ENCODE peak calls at places on chromosomes 1 and 21, in seven cellular contexts. I, U, T, C, Y, Z and F are unnamed samples.

GRCh38 chr1:43582162-43582566 is 51.5 kb downstream of the PTPRF start:
- DNase-seq in I (no peak), U (peak; percentile 66), T (peak; percentile 83), C (no peak), Y (peak; percentile 79), Z (peak; percentile 81), F (no peak)

GRCh38 chr1:160082487-160082886 is 1.1 kb downstream of the KCNJ9 start:
- DNase-seq in I (no peak), U (no peak), T (no peak), C (no peak), Y (no peak), Z (no peak), F (no peak)

GRCh38 chr1:117794073-117794472 is 135.3 kb downstream of the GDAP2 start:
- DNase-seq in I (no peak), U (no peak), T (peak; percentile 68), C (no peak), Y (no peak), Z (no peak), F (no peak)

GRCh38 chr1:68344208-68344607 is 105.5 kb downstream of the RPE65 start:
- DNase-seq in I (no peak), U (no peak), T (no peak), C (no peak), Y (no peak), Z (no peak), F (no peak)

GRCh38 chr1:39576016-39576657 is 453 bp downstream of the PABPC4 start:
- DNase-seq in I (no peak), U (no peak), T (peak; percentile 17), C (peak; percentile 40), Y (peak; percentile 39), Z (peak; percentile 56), F (no peak)

GRCh38 chr1:64995316-64995715 is 29.0 kb upstream of the JAK1 start:
- DNase-seq in I (no peak), U (no peak), T (no peak), C (no peak), Y (no peak), Z (no peak), F (no peak)

GRCh38 chr1:221356693-221357092 is 385.2 kb downstream of the DUSP10 start:
- DNase-seq in I (no peak), U (no peak), T (no peak), C (no peak), Y (no peak), Z (no peak), F (no peak)

GRCh38 chr1:59158321-59158720 is 138.6 kb upstream of the FGGY start:
- DNase-seq in I (no peak), U (no peak), T (no peak), C (no peak), Y (no peak), Z (no peak), F (no peak)

GRCh38 chr1:171313319-171313834 is 606 bp upstream of the FMO4 start:
- DNase-seq in I (no peak), U (no peak), T (no peak), C (no peak), Y (no peak), Z (no peak), F (no peak)

GRCh38 chr1:89802036-89802435 is 18.8 kb upstream of the LRRC8D start:
- DNase-seq in I (no peak), U (no peak), T (no peak), C (no peak), Y (no peak), Z (no peak), F (no peak)

GRCh38 chr21:33940164-33940563 is 24.6 kb upstream of the ATP5PO start:
- DNase-seq in I (no peak), U (no peak), T (peak; percentile 72), C (no peak), Y (no peak), Z (no peak), F (no peak)

GRCh38 chr1:5809207-5809788 is 182.9 kb downstream of the NPHP4 start:
- DNase-seq in I (no peak), U (no peak), T (no peak), C (no peak), Y (no peak), Z (no peak), F (no peak)

GRCh38 chr1:210303391-210303790 is 25.3 kb upstream of the HHAT start:
- DNase-seq in I (no peak), U (no peak), T (no peak), C (no peak), Y (no peak), Z (no peak), F (no peak)

DNA sequence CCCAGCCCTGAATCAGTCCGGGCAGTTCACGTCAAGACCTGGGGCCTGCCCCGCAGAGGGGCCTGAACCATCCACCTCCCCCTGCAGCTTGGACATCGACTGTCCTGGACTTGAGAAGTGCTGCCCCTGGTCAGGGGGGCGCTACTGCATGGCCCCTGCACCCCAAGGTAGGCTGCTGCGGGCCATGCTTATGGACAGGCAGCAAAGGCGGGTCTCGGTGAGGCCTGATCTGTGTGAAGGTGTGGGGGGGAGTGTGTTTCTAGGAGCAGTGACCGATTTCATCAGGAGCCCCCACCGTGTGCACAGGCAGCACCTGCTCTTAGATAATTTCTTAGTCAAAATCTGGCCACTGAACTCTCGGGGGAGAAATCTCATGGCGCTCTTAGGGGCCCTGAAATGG is 13.0 kb downstream of the UMODL1 start:
- DNase-seq in I (no peak), U (no peak), T (no peak), C (no peak), Y (no peak), Z (no peak), F (no peak)
- H3K4me1 ChIP-seq in I (no peaks in the 10 kb centered on the region), U (no peaks in the 10 kb centered on the region), T (no peaks in the 10 kb centered on the region), C (no peaks in the 10 kb centered on the region), Y (no peaks in the 10 kb centered on the region), Z (no peaks in the 10 kb centered on the region), F (no peaks in the 10 kb centered on the region)

GRCh38 chr1:236688705-236689104 is 2.4 kb downstream of the ACTN2 start:
- DNase-seq in I (no peak), U (no peak), T (no peak), C (peak; percentile 49), Y (no peak), Z (no peak), F (no peak)

GRCh38 chr1:236686815-236687160 is 489 bp downstream of the ACTN2 start:
- DNase-seq in I (no peak), U (no peak), T (no peak), C (peak; percentile 51), Y (no peak), Z (no peak), F (no peak)

GRCh38 chr1:236685917-236686814 is at the start of gene ACTN2:
- DNase-seq in I (no peak), U (peak; percentile 7), T (peak; percentile 68), C (peak; percentile 81), Y (peak; percentile 27), Z (peak; percentile 54), F (no peak)

GRCh38 chr1:236685205-236685916 is 938 bp upstream of the ACTN2 start:
- DNase-seq in I (no peak), U (no peak), T (no peak), C (peak; percentile 35), Y (no peak), Z (no peak), F (no peak)

DNA sequence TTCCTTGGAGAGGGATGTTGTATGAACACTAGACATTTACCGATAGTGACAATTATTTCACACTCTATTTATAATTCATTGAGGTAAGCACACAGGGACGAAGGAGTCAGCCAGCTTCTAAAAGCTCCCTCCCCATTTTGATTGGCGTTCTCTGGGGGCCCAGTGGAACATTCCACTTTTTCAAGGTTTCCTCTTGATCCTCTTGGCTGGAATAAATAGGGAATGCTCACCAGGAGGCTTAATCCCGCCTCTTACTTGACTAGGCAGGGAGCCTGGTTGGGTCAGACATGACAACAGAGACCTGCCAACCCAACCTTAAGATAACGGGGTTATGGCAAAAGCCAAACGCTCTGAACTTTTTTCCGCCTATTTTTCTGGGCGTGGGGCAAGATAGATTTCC is 974 bp downstream of the ACTN2 start:
- DNase-seq in I (no peak), U (no peak), T (no peak), C (peak; percentile 63), Y (no peak), Z (no peak), F (no peak)
- H3K4me1 ChIP-seq in I (peaks cover 6% of the 10 kb centered on the region), U (no peaks in the 10 kb centered on the region), T (peaks cover 30% of the 10 kb centered on the region), C (no peaks in the 10 kb centered on the region), Y (peaks cover 8% of the 10 kb centered on the region), Z (no peaks in the 10 kb centered on the region), F (peaks cover 8% of the 10 kb centered on the region)

DNA sequence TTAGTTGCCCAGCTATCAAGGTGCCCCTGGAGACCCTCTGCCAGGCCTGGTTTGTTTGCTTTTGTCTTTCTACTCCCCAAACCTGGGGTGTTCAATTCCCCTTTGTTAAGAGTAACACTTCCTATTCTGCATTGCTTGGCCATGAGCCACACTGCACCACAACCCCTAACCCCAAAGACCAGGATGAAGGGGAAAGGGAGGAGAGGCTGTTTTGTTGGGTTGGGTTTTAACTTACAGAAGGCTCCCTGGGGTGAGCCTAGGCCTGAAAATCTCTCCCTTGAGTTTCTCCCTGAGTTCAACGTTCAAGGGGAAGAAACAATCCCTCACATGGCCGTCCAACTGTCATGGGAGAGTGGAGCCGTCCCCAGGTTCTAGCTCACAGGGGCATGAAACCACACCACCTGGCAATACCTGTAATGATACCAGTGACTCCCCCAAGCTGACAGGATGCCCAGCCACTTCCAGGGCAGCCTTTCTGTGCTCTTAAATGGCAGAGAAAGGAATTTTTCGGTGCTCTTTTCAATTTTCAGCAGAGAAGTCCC is 15.0 kb downstream of the SLC45A3 start:
- DNase-seq in I (no peak), U (no peak), T (no peak), C (no peak), Y (no peak), Z (peak; percentile 79), F (no peak)
- H3K4me1 ChIP-seq in I (peaks cover 36% of the 10 kb centered on the region), U (peaks cover 20% of the 10 kb centered on the region), T (peaks cover 13% of the 10 kb centered on the region), C (no peaks in the 10 kb centered on the region), Y (no peaks in the 10 kb centered on the region), Z (no peaks in the 10 kb centered on the region), F (no peaks in the 10 kb centered on the region)

DNA sequence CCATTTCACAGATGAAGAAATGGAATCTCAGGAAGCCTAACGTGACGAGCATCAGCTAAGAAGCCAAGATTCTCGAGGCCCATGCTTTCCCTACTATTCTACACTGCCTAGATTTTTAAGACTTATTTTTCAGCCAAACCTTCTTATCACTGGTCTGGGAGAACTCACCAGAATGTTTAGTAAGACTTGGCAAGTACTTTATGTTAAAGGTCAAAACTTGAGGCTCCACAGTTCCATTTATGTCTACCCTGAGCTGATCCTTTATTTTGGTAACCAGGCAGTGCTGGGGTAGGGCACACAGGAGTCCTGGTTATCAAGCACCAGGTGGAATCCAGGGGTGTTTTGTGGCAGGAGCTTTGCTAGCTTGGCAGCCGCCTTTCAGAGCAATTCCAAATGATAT is 16.8 kb downstream of the PLXNA2 start:
- DNase-seq in I (no peak), U (no peak), T (peak; percentile 90), C (no peak), Y (no peak), Z (no peak), F (peak; percentile 65)
- H3K4me1 ChIP-seq in I (peaks cover 7% of the 10 kb centered on the region), U (no peaks in the 10 kb centered on the region), T (peaks cover 46% of the 10 kb centered on the region), C (peaks cover 25% of the 10 kb centered on the region), Y (no peaks in the 10 kb centered on the region), Z (no peaks in the 10 kb centered on the region), F (peaks cover 87% of the 10 kb centered on the region)

DNA sequence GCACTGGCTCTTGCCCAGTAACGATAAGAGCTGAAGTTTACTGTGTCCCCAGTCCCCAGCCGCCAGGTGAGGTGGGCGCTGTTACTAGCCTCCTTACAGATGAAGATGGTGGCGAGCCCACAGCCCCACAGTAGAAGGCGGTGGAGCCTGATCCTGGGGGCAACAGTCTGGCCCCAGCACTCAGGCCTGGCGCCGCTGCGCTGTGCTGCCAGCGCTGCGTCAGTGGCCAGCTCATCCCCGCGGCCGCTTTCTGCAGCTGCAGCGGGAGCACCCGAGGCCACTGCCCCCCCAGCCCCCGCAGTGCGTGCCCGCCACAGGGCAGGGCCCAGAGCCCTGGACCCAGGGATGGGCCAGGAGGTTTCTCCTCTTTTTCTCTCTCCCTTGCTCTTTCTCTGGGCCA is 13.3 kb downstream of the H6PD start:
- DNase-seq in I (no peak), U (no peak), T (no peak), C (no peak), Y (peak; percentile 85), Z (no peak), F (no peak)
- H3K4me1 ChIP-seq in I (peaks cover 24% of the 10 kb centered on the region), U (no peaks in the 10 kb centered on the region), T (peaks cover 33% of the 10 kb centered on the region), C (peaks cover 19% of the 10 kb centered on the region), Y (peaks cover 79% of the 10 kb centered on the region), Z (peaks cover 2% of the 10 kb centered on the region), F (peaks cover 67% of the 10 kb centered on the region)